ENCODE peak calls at places on chromosome 12, in six cellular contexts. One of them, this sample, is unnamed.

GRCh38 chr12:44875417-44875953 is 630 bp downstream of the NELL2 start:
- DNase-seq in endothelial cell: peak; percentile 14
- DNase-seq in WTC11: peak; percentile 62
- DNase-seq in tibial artery: no peak
- DNase-seq in hepatocyte: peak; percentile 12
- DNase-seq in cardiac fibroblast: no peak
- DNase-seq in this sample: no peak

GRCh38 chr12:58745348-58746125 is 174.8 kb downstream of the LRIG3 start:
- DNase-seq in endothelial cell: no peak
- DNase-seq in WTC11: no peak
- DNase-seq in tibial artery: no peak
- DNase-seq in hepatocyte: no peak
- DNase-seq in cardiac fibroblast: peak; percentile 24
- DNase-seq in this sample: no peak

GRCh38 chr12:116977465-116978380 is 67.0 kb downstream of the FBXW8 start:
- DNase-seq in endothelial cell: no peak
- DNase-seq in WTC11: no peak
- DNase-seq in tibial artery: no peak
- DNase-seq in hepatocyte: no peak
- DNase-seq in cardiac fibroblast: no peak
- DNase-seq in this sample: no peak

GRCh38 chr12:108888031-108888430 is 8.1 kb downstream of the DAO start:
- DNase-seq in endothelial cell: no peak
- DNase-seq in WTC11: no peak
- DNase-seq in tibial artery: no peak
- DNase-seq in hepatocyte: no peak
- DNase-seq in cardiac fibroblast: no peak
- DNase-seq in this sample: no peak

GRCh38 chr12:19288603-19289244 is 150.6 kb upstream of the AEBP2 start:
- DNase-seq in endothelial cell: no peak
- DNase-seq in WTC11: no peak
- DNase-seq in tibial artery: no peak
- DNase-seq in hepatocyte: peak; percentile 26
- DNase-seq in cardiac fibroblast: peak; percentile 69
- DNase-seq in this sample: peak; percentile 46

GRCh38 chr12:57173089-57173488 is 25.7 kb upstream of the LRP1-AS start:
- DNase-seq in endothelial cell: peak; percentile 65
- DNase-seq in WTC11: peak; percentile 65
- DNase-seq in tibial artery: no peak
- DNase-seq in hepatocyte: peak; percentile 51
- DNase-seq in cardiac fibroblast: no peak
- DNase-seq in this sample: no peak

GRCh38 chr12:47023944-47024343 is 55.5 kb upstream of the PCED1B start:
- DNase-seq in endothelial cell: no peak
- DNase-seq in WTC11: no peak
- DNase-seq in tibial artery: no peak
- DNase-seq in hepatocyte: no peak
- DNase-seq in cardiac fibroblast: no peak
- DNase-seq in this sample: peak; percentile 49

GRCh38 chr12:6635375-6635855 is 344 bp downstream of the LPAR5 start:
- DNase-seq in endothelial cell: no peak
- DNase-seq in WTC11: no peak
- DNase-seq in tibial artery: no peak
- DNase-seq in hepatocyte: no peak
- DNase-seq in cardiac fibroblast: no peak
- DNase-seq in this sample: no peak

GRCh38 chr12:90299121-90299520 is 590.5 kb upstream of the ATP2B1 start:
- DNase-seq in endothelial cell: no peak
- DNase-seq in WTC11: no peak
- DNase-seq in tibial artery: no peak
- DNase-seq in hepatocyte: no peak
- DNase-seq in cardiac fibroblast: peak; percentile 37
- DNase-seq in this sample: no peak

GRCh38 chr12:56634242-56634836 is 4.2 kb upstream of the BAZ2A start:
- DNase-seq in endothelial cell: peak; percentile 31
- DNase-seq in WTC11: peak; percentile 82
- DNase-seq in tibial artery: peak; percentile 36
- DNase-seq in hepatocyte: peak; percentile 87
- DNase-seq in cardiac fibroblast: peak; percentile 16
- DNase-seq in this sample: peak; percentile 72

GRCh38 chr12:34286934-34287333 is 264.6 kb downstream of the ALG10 start:
- DNase-seq in endothelial cell: no peak
- DNase-seq in WTC11: no peak
- DNase-seq in tibial artery: no peak
- DNase-seq in hepatocyte: no peak
- DNase-seq in cardiac fibroblast: no peak
- DNase-seq in this sample: no peak

GRCh38 chr12:77401480-77402105 is 336.2 kb upstream of the E2F7 start:
- DNase-seq in endothelial cell: no peak
- DNase-seq in WTC11: no peak
- DNase-seq in tibial artery: no peak
- DNase-seq in hepatocyte: no peak
- DNase-seq in cardiac fibroblast: no peak
- DNase-seq in this sample: no peak

GRCh38 chr12:19885092-19885813 is 446.0 kb downstream of the AEBP2 start:
- DNase-seq in endothelial cell: no peak
- DNase-seq in WTC11: no peak
- DNase-seq in tibial artery: no peak
- DNase-seq in hepatocyte: no peak
- DNase-seq in cardiac fibroblast: no peak
- DNase-seq in this sample: no peak

GRCh38 chr12:124298685-124299410 is 4.0 kb downstream of the RFLNA start:
- DNase-seq in endothelial cell: no peak
- DNase-seq in WTC11: no peak
- DNase-seq in tibial artery: no peak
- DNase-seq in hepatocyte: no peak
- DNase-seq in cardiac fibroblast: no peak
- DNase-seq in this sample: no peak

GRCh38 chr12:65474831-65475230 is 196.3 kb downstream of the MSRB3 start:
- DNase-seq in endothelial cell: no peak
- DNase-seq in WTC11: no peak
- DNase-seq in tibial artery: no peak
- DNase-seq in hepatocyte: no peak
- DNase-seq in cardiac fibroblast: no peak
- DNase-seq in this sample: no peak

GRCh38 chr12:91777268-91777997 is 368.2 kb downstream of the BTG1 start:
- DNase-seq in endothelial cell: no peak
- DNase-seq in WTC11: no peak
- DNase-seq in tibial artery: no peak
- DNase-seq in hepatocyte: peak; percentile 39
- DNase-seq in cardiac fibroblast: peak; percentile 14
- DNase-seq in this sample: peak; percentile 74

GRCh38 chr12:14238224-14238792 is 127.2 kb upstream of the ATF7IP start:
- DNase-seq in endothelial cell: no peak
- DNase-seq in WTC11: no peak
- DNase-seq in tibial artery: no peak
- DNase-seq in hepatocyte: peak; percentile 37
- DNase-seq in cardiac fibroblast: peak; percentile 70
- DNase-seq in this sample: peak; percentile 36

GRCh38 chr12:102740157-102741032 is 176.6 kb downstream of the PAH start:
- DNase-seq in endothelial cell: peak; percentile 6
- DNase-seq in WTC11: no peak
- DNase-seq in tibial artery: no peak
- DNase-seq in hepatocyte: peak; percentile 67
- DNase-seq in cardiac fibroblast: peak; percentile 39
- DNase-seq in this sample: peak; percentile 47

DNA sequence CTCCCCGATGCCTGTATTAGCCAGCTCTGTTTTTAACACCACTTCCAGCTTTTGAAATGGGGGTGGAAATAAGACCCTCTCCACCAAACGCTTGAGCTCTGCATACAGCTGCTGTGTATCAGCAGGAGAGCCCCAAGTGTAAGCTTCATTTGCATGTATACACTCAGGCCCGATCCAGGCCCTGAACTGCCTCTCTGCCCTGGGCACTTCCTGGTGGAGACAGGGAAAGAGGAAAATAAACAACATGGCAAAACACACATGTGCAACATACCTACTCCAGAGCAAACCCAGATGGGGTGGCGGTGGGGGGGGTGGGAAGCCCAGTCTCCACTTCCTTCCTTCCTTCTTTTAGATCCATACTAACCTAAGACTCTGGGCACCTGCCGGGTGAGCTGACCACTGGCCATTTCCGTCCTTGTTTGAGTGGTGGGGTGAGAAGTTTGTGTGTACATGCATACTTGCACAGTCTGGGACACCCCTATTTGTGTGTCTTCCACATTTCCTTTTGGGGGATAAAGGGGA is 55.3 kb downstream of the RBM19 start:
- DNase-seq in endothelial cell: no peak
- DNase-seq in WTC11: no peak
- DNase-seq in tibial artery: no peak
- DNase-seq in hepatocyte: no peak
- DNase-seq in cardiac fibroblast: no peak
- DNase-seq in this sample: no peak
- TF ChIP-seq CTCF in endothelial cell: no peak
- TF ChIP-seq CTCF in WTC11: no peak
- TF ChIP-seq CTCF in tibial artery: no peak
- TF ChIP-seq CTCF in hepatocyte: no peak
- TF ChIP-seq CTCF in cardiac fibroblast: no peak
- TF ChIP-seq CTCF in this sample: no peak

GRCh38 chr12:94748726-94749421 is 98.5 kb upstream of the TMCC3 start:
- DNase-seq in endothelial cell: no peak
- DNase-seq in WTC11: no peak
- DNase-seq in tibial artery: no peak
- DNase-seq in hepatocyte: no peak
- DNase-seq in cardiac fibroblast: no peak
- DNase-seq in this sample: no peak

GRCh38 chr12:94745562-94745961 is 95.2 kb upstream of the TMCC3 start:
- DNase-seq in endothelial cell: no peak
- DNase-seq in WTC11: no peak
- DNase-seq in tibial artery: no peak
- DNase-seq in hepatocyte: no peak
- DNase-seq in cardiac fibroblast: no peak
- DNase-seq in this sample: no peak

GRCh38 chr12:94750891-94751290 is 100.5 kb upstream of the TMCC3 start:
- DNase-seq in endothelial cell: no peak
- DNase-seq in WTC11: no peak
- DNase-seq in tibial artery: no peak
- DNase-seq in hepatocyte: peak; percentile 22
- DNase-seq in cardiac fibroblast: no peak
- DNase-seq in this sample: no peak

GRCh38 chr12:94753071-94753779 is 102.9 kb upstream of the TMCC3 start:
- DNase-seq in endothelial cell: no peak
- DNase-seq in WTC11: peak; percentile 22
- DNase-seq in tibial artery: no peak
- DNase-seq in hepatocyte: no peak
- DNase-seq in cardiac fibroblast: peak; percentile 28
- DNase-seq in this sample: peak; percentile 70

DNA sequence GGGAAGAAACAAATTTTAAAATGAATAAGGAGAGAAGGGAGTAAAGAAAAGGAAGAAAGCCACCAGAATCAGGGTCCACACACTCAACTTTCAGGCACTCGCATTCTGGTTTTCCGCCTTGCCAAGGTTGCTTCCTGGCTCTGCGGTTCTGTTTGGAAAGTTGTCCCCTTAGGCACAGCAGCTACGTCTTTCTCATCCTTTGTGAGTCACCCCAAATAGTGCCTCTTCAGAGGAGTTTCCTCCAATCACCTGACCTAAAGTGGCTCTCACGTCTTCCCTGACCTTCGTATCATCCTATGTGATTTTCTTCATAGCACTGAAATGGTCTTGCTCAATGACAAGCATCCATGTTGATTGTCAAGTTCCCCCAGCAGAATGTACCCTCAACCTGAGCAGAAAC is 99.5 kb upstream of the TMCC3 start:
- DNase-seq in endothelial cell: no peak
- DNase-seq in WTC11: no peak
- DNase-seq in tibial artery: no peak
- DNase-seq in hepatocyte: no peak
- DNase-seq in cardiac fibroblast: no peak
- DNase-seq in this sample: peak; percentile 19
- TF ChIP-seq CTCF in endothelial cell: no peak
- TF ChIP-seq CTCF in WTC11: no peak
- TF ChIP-seq CTCF in tibial artery: no peak
- TF ChIP-seq CTCF in hepatocyte: no peak
- TF ChIP-seq CTCF in cardiac fibroblast: no peak
- TF ChIP-seq CTCF in this sample: no peak

GRCh38 chr12:110590059-110590458 is 6.9 kb upstream of the PPTC7 start:
- DNase-seq in endothelial cell: no peak
- DNase-seq in WTC11: no peak
- DNase-seq in tibial artery: no peak
- DNase-seq in hepatocyte: no peak
- DNase-seq in cardiac fibroblast: no peak
- DNase-seq in this sample: no peak

GRCh38 chr12:110582286-110583136 is 607 bp downstream of the PPTC7 start:
- DNase-seq in endothelial cell: peak; percentile 55
- DNase-seq in WTC11: peak; percentile 44
- DNase-seq in tibial artery: peak; percentile 67
- DNase-seq in hepatocyte: peak; percentile 69
- DNase-seq in cardiac fibroblast: peak; percentile 60
- DNase-seq in this sample: peak; percentile 65

GRCh38 chr12:110583137-110584059 is at the start of gene PPTC7:
- DNase-seq in endothelial cell: peak; percentile 96
- DNase-seq in WTC11: peak; percentile 97
- DNase-seq in tibial artery: peak; percentile 97
- DNase-seq in hepatocyte: peak; percentile 98
- DNase-seq in cardiac fibroblast: peak; percentile 97
- DNase-seq in this sample: peak; percentile 97

GRCh38 chr12:110581951-110582285 is 1.2 kb downstream of the PPTC7 start:
- DNase-seq in endothelial cell: no peak
- DNase-seq in WTC11: no peak
- DNase-seq in tibial artery: no peak
- DNase-seq in hepatocyte: no peak
- DNase-seq in cardiac fibroblast: no peak
- DNase-seq in this sample: no peak

GRCh38 chr12:110585231-110585799 is 2.2 kb upstream of the PPTC7 start:
- DNase-seq in endothelial cell: peak; percentile 18
- DNase-seq in WTC11: no peak
- DNase-seq in tibial artery: peak; percentile 37
- DNase-seq in hepatocyte: peak; percentile 16
- DNase-seq in cardiac fibroblast: no peak
- DNase-seq in this sample: no peak
- TF ChIP-seq CTCF in endothelial cell: no peak
- TF ChIP-seq CTCF in WTC11: no peak
- TF ChIP-seq CTCF in tibial artery: no peak
- TF ChIP-seq CTCF in hepatocyte: no peak
- TF ChIP-seq CTCF in cardiac fibroblast: no peak
- TF ChIP-seq CTCF in this sample: no peak

GRCh38 chr12:49552425-49552824 is 13.6 kb downstream of the KCNH3 start:
- DNase-seq in endothelial cell: no peak
- DNase-seq in WTC11: no peak
- DNase-seq in tibial artery: no peak
- DNase-seq in hepatocyte: no peak
- DNase-seq in cardiac fibroblast: no peak
- DNase-seq in this sample: no peak

GRCh38 chr12:49552014-49552413 is 13.2 kb downstream of the KCNH3 start:
- DNase-seq in endothelial cell: no peak
- DNase-seq in WTC11: no peak
- DNase-seq in tibial artery: no peak
- DNase-seq in hepatocyte: no peak
- DNase-seq in cardiac fibroblast: no peak
- DNase-seq in this sample: peak; percentile 57

GRCh38 chr12:49552899-49553298 is 14.1 kb downstream of the KCNH3 start:
- DNase-seq in endothelial cell: no peak
- DNase-seq in WTC11: no peak
- DNase-seq in tibial artery: no peak
- DNase-seq in hepatocyte: no peak
- DNase-seq in cardiac fibroblast: no peak
- DNase-seq in this sample: no peak

GRCh38 chr12:49554266-49554665 is 13.7 kb downstream of the MCRS1 start:
- DNase-seq in endothelial cell: no peak
- DNase-seq in WTC11: no peak
- DNase-seq in tibial artery: no peak
- DNase-seq in hepatocyte: no peak
- DNase-seq in cardiac fibroblast: no peak
- DNase-seq in this sample: no peak

GRCh38 chr12:49553512-49554088 is 14.3 kb downstream of the MCRS1 start:
- DNase-seq in endothelial cell: no peak
- DNase-seq in WTC11: no peak
- DNase-seq in tibial artery: no peak
- DNase-seq in hepatocyte: no peak
- DNase-seq in cardiac fibroblast: peak; percentile 33
- DNase-seq in this sample: peak; percentile 65
- TF ChIP-seq CTCF in endothelial cell: no peak
- TF ChIP-seq CTCF in WTC11: no peak
- TF ChIP-seq CTCF in tibial artery: no peak
- TF ChIP-seq CTCF in hepatocyte: peak; percentile 48
- TF ChIP-seq CTCF in cardiac fibroblast: peak; percentile 40
- TF ChIP-seq CTCF in this sample: peak; percentile 58

This sample was measured in MCF 10A.